ENCODE peak calls at places on chromosomes 7 and 10, in eight cellular contexts. J is GM23338, I is gastrocnemius medialis, G is heart left ventricle, Y is GM12878, V is right cardiac atrium, L is body of pancreas, C is lower lobe of right lung. O is an unnamed sample.

GRCh38 chr10:124551097-124551496 is 89.5 kb downstream of the LHPP start:
- DNase-seq in J (no peak), I (no peak), G (no peak), Y (no peak), V (no peak), L (no peak), C (no peak), O (no peak)

GRCh38 chr10:6416892-6417512 is 163.1 kb downstream of the PRKCQ start:
- DNase-seq in J (peak; percentile 94), I (no peak), G (no peak), Y (no peak), V (no peak), L (no peak), C (no peak), O (peak; percentile 31)

GRCh38 chr7:90720970-90721768 is 125.0 kb downstream of the CDK14 start:
- DNase-seq in J (peak; percentile 43), I (peak; percentile 40), G (no peak), Y (no peak), V (no peak), L (peak; percentile 93), C (no peak), O (peak; percentile 36)

GRCh38 chr10:132865851-132866600 is 76.3 kb downstream of the CFAP46 start:
- DNase-seq in J (no peak), I (peak; percentile 5), G (peak; percentile 37), Y (no peak), V (no peak), L (peak; percentile 5), C (peak; percentile 27), O (no peak)

GRCh38 chr7:99459087-99459486 is 6.9 kb downstream of the ATP5MF start:
- DNase-seq in J (peak; percentile 82), I (no peak), G (no peak), Y (no peak), V (no peak), L (no peak), C (no peak), O (no peak)

GRCh38 chr10:113426181-113426837 is 126.5 kb upstream of the HABP2 start:
- DNase-seq in J (no peak), I (no peak), G (no peak), Y (no peak), V (no peak), L (no peak), C (no peak), O (no peak)

GRCh38 chr7:22858640-22859561 is 36.3 kb upstream of the TOMM7 start:
- DNase-seq in J (no peak), I (peak; percentile 42), G (no peak), Y (no peak), V (no peak), L (no peak), C (no peak), O (peak; percentile 98)

GRCh38 chr10:121607310-121608055 is 9.2 kb upstream of the FGFR2 start:
- DNase-seq in J (no peak), I (no peak), G (no peak), Y (no peak), V (no peak), L (no peak), C (no peak), O (no peak)

GRCh38 chr7:107994366-107994765 is 8.6 kb downstream of the LAMB1 start:
- DNase-seq in J (no peak), I (no peak), G (no peak), Y (no peak), V (no peak), L (no peak), C (no peak), O (no peak)
- H3K4me1 ChIP-seq in J (peaks cover 22% of the 10 kb centered on the region), I (peaks cover 14% of the 10 kb centered on the region), G (peaks cover 60% of the 10 kb centered on the region), Y (no peaks in the 10 kb centered on the region), V (peaks cover 3% of the 10 kb centered on the region), L (peaks cover 50% of the 10 kb centered on the region), C (peaks cover 17% of the 10 kb centered on the region), O (peaks cover 51% of the 10 kb centered on the region)

GRCh38 chr10:22433875-22434274 is 88.6 kb downstream of the SPAG6 start:
- DNase-seq in J (peak; percentile 30), I (no peak), G (no peak), Y (no peak), V (no peak), L (no peak), C (no peak), O (peak; percentile 67)

GRCh38 chr10:22434521-22434920 is 89.2 kb downstream of the SPAG6 start:
- DNase-seq in J (no peak), I (no peak), G (no peak), Y (no peak), V (no peak), L (no peak), C (no peak), O (no peak)

GRCh38 chr10:22436893-22437619 is 91.8 kb downstream of the SPAG6 start:
- DNase-seq in J (peak; percentile 93), I (peak; percentile 86), G (peak; percentile 96), Y (peak; percentile 36), V (peak; percentile 94), L (peak; percentile 87), C (peak; percentile 96), O (peak; percentile 77)

GRCh38 chr10:22436526-22436892 is 91.2 kb downstream of the SPAG6 start:
- DNase-seq in J (no peak), I (no peak), G (no peak), Y (no peak), V (no peak), L (no peak), C (no peak), O (no peak)

DNA sequence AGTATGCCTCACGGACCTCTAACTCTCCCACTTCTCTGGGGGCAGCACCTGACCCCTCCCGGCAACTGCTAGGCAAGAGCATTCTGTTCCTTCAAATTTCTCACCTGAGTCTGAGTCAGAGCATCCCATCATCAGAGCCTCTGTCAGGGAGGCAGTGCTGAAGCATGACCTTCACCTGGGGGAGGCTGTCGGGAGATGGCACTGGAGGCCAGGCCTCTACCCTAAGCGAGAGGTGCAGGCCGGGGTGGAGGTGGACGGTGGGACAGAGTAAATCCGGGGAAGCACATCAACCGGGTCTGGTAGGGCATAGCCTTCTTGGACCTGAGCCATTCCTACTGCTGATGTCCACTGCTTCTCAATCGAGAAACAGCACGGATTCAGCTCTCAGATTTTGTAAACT is 90.4 kb downstream of the SPAG6 start:
- DNase-seq in J (no peak), I (no peak), G (no peak), Y (no peak), V (peak; percentile 18), L (peak; percentile 13), C (no peak), O (no peak)
- H3K4me1 ChIP-seq in J (peaks cover 14% of the 10 kb centered on the region), I (peaks cover 12% of the 10 kb centered on the region), G (peaks cover 30% of the 10 kb centered on the region), Y (peaks cover 10% of the 10 kb centered on the region), V (peaks cover 3% of the 10 kb centered on the region), L (peaks cover 16% of the 10 kb centered on the region), C (peaks cover 29% of the 10 kb centered on the region), O (peaks cover 34% of the 10 kb centered on the region)

GRCh38 chr10:62021978-62022802 is 120.7 kb downstream of the ARID5B start:
- DNase-seq in J (no peak), I (no peak), G (no peak), Y (no peak), V (no peak), L (no peak), C (no peak), O (no peak)

GRCh38 chr10:62023289-62023688 is 121.8 kb downstream of the ARID5B start:
- DNase-seq in J (no peak), I (no peak), G (no peak), Y (no peak), V (no peak), L (no peak), C (no peak), O (no peak)

GRCh38 chr10:62024026-62024701 is 122.7 kb downstream of the ARID5B start:
- DNase-seq in J (no peak), I (no peak), G (no peak), Y (no peak), V (no peak), L (no peak), C (no peak), O (no peak)

GRCh38 chr10:62021116-62021515 is 119.6 kb downstream of the ARID5B start:
- DNase-seq in J (no peak), I (no peak), G (no peak), Y (no peak), V (no peak), L (no peak), C (no peak), O (no peak)

GRCh38 chr10:62022830-62023229 is 121.3 kb downstream of the ARID5B start:
- DNase-seq in J (no peak), I (no peak), G (no peak), Y (no peak), V (no peak), L (no peak), C (no peak), O (no peak)
- H3K4me1 ChIP-seq in J (peaks cover 29% of the 10 kb centered on the region), I (peaks cover 15% of the 10 kb centered on the region), G (peaks cover 69% of the 10 kb centered on the region), Y (peaks cover 55% of the 10 kb centered on the region), V (peaks cover 8% of the 10 kb centered on the region), L (peaks cover 11% of the 10 kb centered on the region), C (peaks cover 23% of the 10 kb centered on the region), O (peaks cover 50% of the 10 kb centered on the region)

DNA sequence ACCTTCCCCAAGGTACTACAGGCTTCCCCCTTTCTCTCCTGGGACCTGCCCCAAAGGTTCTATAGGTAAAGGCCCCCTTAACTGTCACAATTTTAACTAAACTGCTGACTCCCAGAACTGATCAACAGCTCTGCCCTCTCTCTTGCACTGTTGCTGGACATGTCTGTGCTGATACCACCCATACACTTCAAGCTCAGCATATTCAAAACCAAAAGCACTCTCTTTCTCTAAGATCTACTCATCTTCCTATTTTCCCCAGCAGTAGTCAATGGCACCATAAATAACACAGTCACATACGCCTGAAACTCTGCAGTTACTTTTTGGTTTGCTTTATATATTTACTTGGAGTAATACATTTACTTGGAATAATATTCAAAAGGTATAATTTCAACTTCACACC is 12.3 kb downstream of the OSBPL3 start:
- DNase-seq in J (no peak), I (no peak), G (no peak), Y (no peak), V (no peak), L (no peak), C (no peak), O (no peak)
- H3K4me1 ChIP-seq in J (peaks cover 30% of the 10 kb centered on the region), I (peaks cover 14% of the 10 kb centered on the region), G (peaks cover 49% of the 10 kb centered on the region), Y (peaks cover 68% of the 10 kb centered on the region), V (peaks cover 2% of the 10 kb centered on the region), L (peaks cover 13% of the 10 kb centered on the region), C (peaks cover 22% of the 10 kb centered on the region), O (peaks cover 85% of the 10 kb centered on the region)

GRCh38 chr10:18133046-18133445 is 7.2 kb upstream of the CACNB2 start:
- DNase-seq in J (no peak), I (no peak), G (no peak), Y (no peak), V (no peak), L (no peak), C (no peak), O (no peak)
- H3K4me1 ChIP-seq in J (peaks cover 28% of the 10 kb centered on the region), I (no peaks in the 10 kb centered on the region), G (no peaks in the 10 kb centered on the region), Y (no peaks in the 10 kb centered on the region), V (no peaks in the 10 kb centered on the region), L (no peaks in the 10 kb centered on the region), C (no peaks in the 10 kb centered on the region), O (no peaks in the 10 kb centered on the region)

DNA sequence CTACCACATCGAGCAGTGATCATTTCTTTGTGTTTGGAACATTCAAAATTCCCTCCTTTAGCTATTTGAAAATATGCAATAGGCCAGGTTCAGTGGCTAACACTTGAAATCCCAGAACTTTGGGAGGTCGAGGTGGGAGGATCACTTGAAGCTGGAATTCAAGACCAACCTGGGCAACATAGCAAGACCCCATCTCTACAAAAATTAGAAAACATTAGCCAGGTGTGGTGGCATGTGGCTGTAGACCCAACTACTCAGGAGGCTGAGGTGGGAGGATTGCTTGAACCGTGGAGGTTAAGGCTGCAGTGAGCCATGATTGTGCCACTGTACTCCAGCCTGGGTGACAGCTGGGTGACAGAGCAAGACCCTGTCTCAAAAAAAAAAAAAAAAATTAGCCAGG is 15.3 kb upstream of the EXOC4 start:
- DNase-seq in J (no peak), I (no peak), G (no peak), Y (no peak), V (no peak), L (no peak), C (no peak), O (no peak)
- H3K4me1 ChIP-seq in J (no peaks in the 10 kb centered on the region), I (no peaks in the 10 kb centered on the region), G (no peaks in the 10 kb centered on the region), Y (no peaks in the 10 kb centered on the region), V (no peaks in the 10 kb centered on the region), L (no peaks in the 10 kb centered on the region), C (no peaks in the 10 kb centered on the region), O (no peaks in the 10 kb centered on the region)

O was measured in mammary epithelial cell.